ENCODE peak calls at places on chromosomes 1 and 21, in ten cellular contexts. One of them, this sample, is unnamed.

GRCh38 chr21:34736116-34736870 is 67.5 kb downstream of the CLIC6 start:
- DNase-seq in endothelial cell of umbilical vein: no peak
- DNase-seq in esophagus muscularis mucosa: no peak
- DNase-seq in transverse colon: no peak
- DNase-seq in stomach: no peak
- DNase-seq in GM12878: no peak
- DNase-seq in breast epithelium: no peak
- DNase-seq in sigmoid colon: no peak
- DNase-seq in prostate gland: peak
- DNase-seq in HCT116: no peak
- DNase-seq in this sample: no peak

GRCh38 chr21:33039542-33039941 is 13.8 kb downstream of the OLIG2 start:
- DNase-seq in endothelial cell of umbilical vein: no peak
- DNase-seq in esophagus muscularis mucosa: no peak
- DNase-seq in transverse colon: no peak
- DNase-seq in stomach: no peak
- DNase-seq in GM12878: no peak
- DNase-seq in breast epithelium: no peak
- DNase-seq in sigmoid colon: peak
- DNase-seq in prostate gland: no peak
- DNase-seq in HCT116: no peak
- DNase-seq in this sample: no peak

GRCh38 chr1:220761688-220762427 is 13.7 kb downstream of the MTARC2 start:
- DNase-seq in endothelial cell of umbilical vein: no peak
- DNase-seq in esophagus muscularis mucosa: no peak
- DNase-seq in transverse colon: peak
- DNase-seq in stomach: peak
- DNase-seq in GM12878: no peak
- DNase-seq in breast epithelium: no peak
- DNase-seq in sigmoid colon: no peak
- DNase-seq in prostate gland: no peak
- DNase-seq in HCT116: no peak
- DNase-seq in this sample: peak

GRCh38 chr1:106268070-106268469 is 788.4 kb upstream of the PRMT6 start:
- DNase-seq in endothelial cell of umbilical vein: no peak
- DNase-seq in esophagus muscularis mucosa: no peak
- DNase-seq in transverse colon: no peak
- DNase-seq in stomach: no peak
- DNase-seq in GM12878: no peak
- DNase-seq in breast epithelium: no peak
- DNase-seq in sigmoid colon: no peak
- DNase-seq in prostate gland: no peak
- DNase-seq in HCT116: no peak
- DNase-seq in this sample: no peak

GRCh38 chr1:51661081-51661518 is 44.2 kb downstream of the OSBPL9 start:
- DNase-seq in endothelial cell of umbilical vein: peak
- DNase-seq in esophagus muscularis mucosa: no peak
- DNase-seq in transverse colon: no peak
- DNase-seq in stomach: no peak
- DNase-seq in GM12878: no peak
- DNase-seq in breast epithelium: no peak
- DNase-seq in sigmoid colon: no peak
- DNase-seq in prostate gland: no peak
- DNase-seq in HCT116: no peak
- DNase-seq in this sample: no peak

GRCh38 chr1:159005161-159005560 is 4.5 kb upstream of the IFI16 start:
- DNase-seq in endothelial cell of umbilical vein: no peak
- DNase-seq in esophagus muscularis mucosa: no peak
- DNase-seq in transverse colon: no peak
- DNase-seq in stomach: no peak
- DNase-seq in GM12878: no peak
- DNase-seq in breast epithelium: no peak
- DNase-seq in sigmoid colon: no peak
- DNase-seq in prostate gland: no peak
- DNase-seq in HCT116: no peak
- DNase-seq in this sample: no peak

GRCh38 chr1:154445040-154445472 is 39.9 kb downstream of the IL6R start:
- DNase-seq in endothelial cell of umbilical vein: no peak
- DNase-seq in esophagus muscularis mucosa: no peak
- DNase-seq in transverse colon: no peak
- DNase-seq in stomach: no peak
- DNase-seq in GM12878: peak
- DNase-seq in breast epithelium: no peak
- DNase-seq in sigmoid colon: no peak
- DNase-seq in prostate gland: no peak
- DNase-seq in HCT116: no peak
- DNase-seq in this sample: no peak

GRCh38 chr1:213939888-213940287 is 47.9 kb upstream of the PROX1 start:
- DNase-seq in endothelial cell of umbilical vein: no peak
- DNase-seq in esophagus muscularis mucosa: no peak
- DNase-seq in transverse colon: no peak
- DNase-seq in stomach: no peak
- DNase-seq in GM12878: no peak
- DNase-seq in breast epithelium: no peak
- DNase-seq in sigmoid colon: no peak
- DNase-seq in prostate gland: no peak
- DNase-seq in HCT116: no peak
- DNase-seq in this sample: no peak

GRCh38 chr1:94463765-94464330 is 45.7 kb downstream of the ABCD3 start:
- DNase-seq in endothelial cell of umbilical vein: peak
- DNase-seq in esophagus muscularis mucosa: no peak
- DNase-seq in transverse colon: no peak
- DNase-seq in stomach: no peak
- DNase-seq in GM12878: no peak
- DNase-seq in breast epithelium: no peak
- DNase-seq in sigmoid colon: no peak
- DNase-seq in prostate gland: peak
- DNase-seq in HCT116: peak
- DNase-seq in this sample: no peak

GRCh38 chr1:39694026-39694425 is 2.8 kb upstream of the HPCAL4 start:
- DNase-seq in endothelial cell of umbilical vein: no peak
- DNase-seq in esophagus muscularis mucosa: no peak
- DNase-seq in transverse colon: no peak
- DNase-seq in stomach: no peak
- DNase-seq in GM12878: no peak
- DNase-seq in breast epithelium: no peak
- DNase-seq in sigmoid colon: no peak
- DNase-seq in prostate gland: no peak
- DNase-seq in HCT116: no peak
- DNase-seq in this sample: no peak

GRCh38 chr1:150765229-150765976 is at the start of gene CTSS:
- DNase-seq in endothelial cell of umbilical vein: peak
- DNase-seq in esophagus muscularis mucosa: no peak
- DNase-seq in transverse colon: no peak
- DNase-seq in stomach: no peak
- DNase-seq in GM12878: peak
- DNase-seq in breast epithelium: no peak
- DNase-seq in sigmoid colon: no peak
- DNase-seq in prostate gland: no peak
- DNase-seq in HCT116: no peak
- DNase-seq in this sample: no peak

GRCh38 chr1:18805925-18806849 is 53.3 kb downstream of the TAS1R2 start:
- DNase-seq in endothelial cell of umbilical vein: no peak
- DNase-seq in esophagus muscularis mucosa: no peak
- DNase-seq in transverse colon: no peak
- DNase-seq in stomach: no peak
- DNase-seq in GM12878: no peak
- DNase-seq in breast epithelium: no peak
- DNase-seq in sigmoid colon: no peak
- DNase-seq in prostate gland: no peak
- DNase-seq in HCT116: no peak
- DNase-seq in this sample: no peak

GRCh38 chr21:39105836-39106235 is 77.4 kb downstream of the PSMG1 start:
- DNase-seq in endothelial cell of umbilical vein: no peak
- DNase-seq in esophagus muscularis mucosa: no peak
- DNase-seq in transverse colon: no peak
- DNase-seq in stomach: no peak
- DNase-seq in GM12878: no peak
- DNase-seq in breast epithelium: no peak
- DNase-seq in sigmoid colon: no peak
- DNase-seq in prostate gland: no peak
- DNase-seq in HCT116: no peak
- DNase-seq in this sample: no peak

GRCh38 chr21:27759091-27759659 is 792.3 kb upstream of the ADAMTS5 start:
- DNase-seq in endothelial cell of umbilical vein: no peak
- DNase-seq in esophagus muscularis mucosa: no peak
- DNase-seq in transverse colon: peak
- DNase-seq in stomach: no peak
- DNase-seq in GM12878: no peak
- DNase-seq in breast epithelium: no peak
- DNase-seq in sigmoid colon: no peak
- DNase-seq in prostate gland: no peak
- DNase-seq in HCT116: no peak
- DNase-seq in this sample: no peak

GRCh38 chr1:17009706-17010105 is 2.0 kb downstream of the ATP13A2 start:
- DNase-seq in endothelial cell of umbilical vein: no peak
- DNase-seq in esophagus muscularis mucosa: no peak
- DNase-seq in transverse colon: peak
- DNase-seq in stomach: no peak
- DNase-seq in GM12878: no peak
- DNase-seq in breast epithelium: no peak
- DNase-seq in sigmoid colon: no peak
- DNase-seq in prostate gland: no peak
- DNase-seq in HCT116: no peak
- DNase-seq in this sample: no peak

GRCh38 chr1:28482138-28482537 is 23.7 kb upstream of the RCC1 start:
- DNase-seq in endothelial cell of umbilical vein: no peak
- DNase-seq in esophagus muscularis mucosa: no peak
- DNase-seq in transverse colon: no peak
- DNase-seq in stomach: no peak
- DNase-seq in GM12878: no peak
- DNase-seq in breast epithelium: no peak
- DNase-seq in sigmoid colon: peak
- DNase-seq in prostate gland: no peak
- DNase-seq in HCT116: no peak
- DNase-seq in this sample: no peak

GRCh38 chr1:16015960-16016901 is 1.6 kb downstream of the HSPB7 start:
- DNase-seq in endothelial cell of umbilical vein: no peak
- DNase-seq in esophagus muscularis mucosa: no peak
- DNase-seq in transverse colon: peak
- DNase-seq in stomach: no peak
- DNase-seq in GM12878: no peak
- DNase-seq in breast epithelium: no peak
- DNase-seq in sigmoid colon: peak
- DNase-seq in prostate gland: no peak
- DNase-seq in HCT116: no peak
- DNase-seq in this sample: no peak

GRCh38 chr1:232267092-232267836 is 362.7 kb downstream of the SIPA1L2 start:
- DNase-seq in endothelial cell of umbilical vein: no peak
- DNase-seq in esophagus muscularis mucosa: peak
- DNase-seq in transverse colon: no peak
- DNase-seq in stomach: no peak
- DNase-seq in GM12878: no peak
- DNase-seq in breast epithelium: no peak
- DNase-seq in sigmoid colon: no peak
- DNase-seq in prostate gland: no peak
- DNase-seq in HCT116: no peak
- DNase-seq in this sample: no peak

GRCh38 chr1:8705104-8705503 is 112.3 kb downstream of the RERE start:
- DNase-seq in endothelial cell of umbilical vein: no peak
- DNase-seq in esophagus muscularis mucosa: no peak
- DNase-seq in transverse colon: no peak
- DNase-seq in stomach: no peak
- DNase-seq in GM12878: no peak
- DNase-seq in breast epithelium: no peak
- DNase-seq in sigmoid colon: no peak
- DNase-seq in prostate gland: peak
- DNase-seq in HCT116: no peak
- DNase-seq in this sample: no peak
- H3K27ac ChIP-seq in endothelial cell of umbilical vein: no peak
- H3K27ac ChIP-seq in esophagus muscularis mucosa: peak
- H3K27ac ChIP-seq in transverse colon: no peak
- H3K27ac ChIP-seq in stomach: no peak
- H3K27ac ChIP-seq in GM12878: no peak
- H3K27ac ChIP-seq in breast epithelium: no peak
- H3K27ac ChIP-seq in sigmoid colon: peak
- H3K27ac ChIP-seq in prostate gland: no peak
- H3K27ac ChIP-seq in HCT116: no peak
- H3K27ac ChIP-seq in this sample: no peak

DNA sequence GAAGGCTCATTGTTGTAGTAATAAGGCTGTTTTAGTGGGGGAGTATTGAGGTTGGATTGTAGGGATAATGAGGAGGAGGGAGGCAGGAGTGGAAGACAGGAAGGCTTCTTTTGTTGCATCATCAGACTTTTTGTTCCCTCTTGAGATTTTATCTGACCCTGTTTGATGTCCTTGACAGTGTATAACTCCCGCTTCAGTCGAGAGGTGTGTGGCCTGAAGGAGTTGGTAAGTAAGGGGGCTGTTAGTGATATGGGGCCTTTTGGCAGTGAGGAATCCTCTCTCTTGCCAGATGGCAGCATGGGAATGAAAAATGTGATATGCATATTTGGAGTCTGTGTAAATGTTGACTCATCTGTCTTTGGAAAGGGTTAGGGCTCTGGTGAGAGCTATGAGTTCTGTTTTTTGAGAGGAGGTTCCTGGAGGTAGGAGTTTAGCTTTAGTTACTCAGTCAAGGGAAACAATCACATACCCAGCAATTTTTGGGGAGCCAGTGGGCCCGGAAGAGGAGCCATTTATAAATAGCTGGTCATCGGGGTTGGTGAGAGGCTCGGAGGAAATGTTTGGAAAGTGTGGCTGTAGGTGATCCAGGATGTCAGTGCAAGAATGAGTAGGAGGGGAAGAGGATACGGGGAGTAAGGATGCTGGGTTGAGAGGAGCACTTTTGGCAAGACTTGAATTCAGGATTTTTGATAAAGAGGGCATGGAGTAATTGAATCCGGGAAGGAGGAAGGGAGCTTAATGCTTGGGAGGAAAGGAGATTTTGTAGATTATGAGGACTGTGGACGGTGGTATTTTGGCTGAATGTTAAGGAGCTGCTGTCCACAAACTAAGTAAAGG is 136.7 kb upstream of the ETV3 start:
- DNase-seq in endothelial cell of umbilical vein: no peak
- DNase-seq in esophagus muscularis mucosa: peak
- DNase-seq in transverse colon: no peak
- DNase-seq in stomach: no peak
- DNase-seq in GM12878: no peak
- DNase-seq in breast epithelium: no peak
- DNase-seq in sigmoid colon: no peak
- DNase-seq in prostate gland: no peak
- DNase-seq in HCT116: no peak
- DNase-seq in this sample: no peak
- TF ChIP-seq POLR2A in endothelial cell of umbilical vein: no peak
- TF ChIP-seq POLR2A in esophagus muscularis mucosa: no peak
- TF ChIP-seq POLR2A in transverse colon: no peak
- TF ChIP-seq POLR2A in stomach: no peak
- TF ChIP-seq POLR2A in GM12878: no peak
- TF ChIP-seq POLR2A in breast epithelium: no peak
- TF ChIP-seq POLR2A in sigmoid colon: no peak
- TF ChIP-seq POLR2A in prostate gland: no peak
- TF ChIP-seq POLR2A in HCT116: no peak
- TF ChIP-seq POLR2A in this sample: no peak

GRCh38 chr21:41737656-41738324 is 29.1 kb downstream of the RIPK4 start:
- DNase-seq in endothelial cell of umbilical vein: no peak
- DNase-seq in esophagus muscularis mucosa: no peak
- DNase-seq in transverse colon: no peak
- DNase-seq in stomach: no peak
- DNase-seq in GM12878: no peak
- DNase-seq in breast epithelium: no peak
- DNase-seq in sigmoid colon: no peak
- DNase-seq in prostate gland: no peak
- DNase-seq in HCT116: no peak
- DNase-seq in this sample: no peak
- TF ChIP-seq POLR2AphosphoS5 in endothelial cell of umbilical vein: no peak
- TF ChIP-seq POLR2AphosphoS5 in esophagus muscularis mucosa: no peak
- TF ChIP-seq POLR2AphosphoS5 in transverse colon: no peak
- TF ChIP-seq POLR2AphosphoS5 in stomach: no peak
- TF ChIP-seq POLR2AphosphoS5 in GM12878: no peak
- TF ChIP-seq POLR2AphosphoS5 in breast epithelium: no peak
- TF ChIP-seq POLR2AphosphoS5 in sigmoid colon: no peak
- TF ChIP-seq POLR2AphosphoS5 in prostate gland: no peak
- TF ChIP-seq POLR2AphosphoS5 in HCT116: no peak
- TF ChIP-seq POLR2AphosphoS5 in this sample: no peak

GRCh38 chr1:162694911-162695310 is 62.6 kb downstream of the DDR2 start:
- DNase-seq in endothelial cell of umbilical vein: no peak
- DNase-seq in esophagus muscularis mucosa: no peak
- DNase-seq in transverse colon: no peak
- DNase-seq in stomach: no peak
- DNase-seq in GM12878: no peak
- DNase-seq in breast epithelium: no peak
- DNase-seq in sigmoid colon: no peak
- DNase-seq in prostate gland: no peak
- DNase-seq in HCT116: no peak
- DNase-seq in this sample: no peak
- H3K27ac ChIP-seq in endothelial cell of umbilical vein: no peak
- H3K27ac ChIP-seq in esophagus muscularis mucosa: peak
- H3K27ac ChIP-seq in transverse colon: peak
- H3K27ac ChIP-seq in stomach: peak
- H3K27ac ChIP-seq in GM12878: no peak
- H3K27ac ChIP-seq in breast epithelium: no peak
- H3K27ac ChIP-seq in sigmoid colon: peak
- H3K27ac ChIP-seq in prostate gland: no peak
- H3K27ac ChIP-seq in HCT116: no peak
- H3K27ac ChIP-seq in this sample: peak

This sample was measured in vagina.